ENCODE peak calls at places on chromosomes 4 and X, in eight cellular contexts. Y is MM.1S, G is GM12878, T is GM13977, L is AG10803, R is neural crest cell, J is endodermal cell, O is IMR-90. M is an unnamed sample.

GRCh38 chr4:4341861-4342650 is 44.8 kb upstream of the NSG1 start:
- DNase-seq in T (no peak), J (no peak), L (no peak), Y (no peak), O (no peak), G (no peak), R (no peak), M (no peak)

GRCh38 chr4:73615613-73616012 is 4.6 kb downstream of the RASSF6 start:
- DNase-seq in L (no peak), T (no peak), J (peak; percentile 89), G (no peak), R (no peak), Y (no peak), O (no peak), M (no peak)

GRCh38 chr4:10105920-10106319 is 10.7 kb downstream of the WDR1 start:
- DNase-seq in O (no peak), Y (no peak), L (no peak), G (no peak), T (no peak), R (no peak), J (no peak), M (no peak)

GRCh38 chrX:14923761-14924160 is 50.5 kb downstream of the MOSPD2 start:
- DNase-seq in G (no peak), R (no peak), L (no peak), Y (no peak), T (no peak), J (no peak), O (no peak), M (no peak)

GRCh38 chr4:152937535-152938236 is 1.6 kb downstream of the FHDC1 start:
- DNase-seq in J (peak; percentile 72), Y (peak; percentile 32), T (peak; percentile 61), G (no peak), L (peak; percentile 26), O (peak; percentile 21), R (peak; percentile 25), M (peak; percentile 50)

GRCh38 chr4:22237155-22237751 is 278.6 kb downstream of the ADGRA3 start:
- DNase-seq in R (peak; percentile 39), G (no peak), Y (peak; percentile 81), J (peak; percentile 93), L (no peak), T (no peak), O (peak; percentile 13), M (peak; percentile 84)

GRCh38 chrX:103309860-103310591 is 764 bp downstream of the BEX2 start:
- DNase-seq in G (no peak), J (peak; percentile 67), O (no peak), Y (no peak), R (no peak), T (no peak), L (no peak), M (no peak)

GRCh38 chrX:150768580-150769190 is 75.5 kb downstream of the MTMR1 start:
- DNase-seq in R (no peak), J (no peak), G (no peak), T (no peak), L (no peak), O (no peak), Y (no peak), M (no peak)

GRCh38 chr4:147704846-147705245 is 20.9 kb upstream of the PRMT9 start:
- DNase-seq in L (no peak), R (no peak), O (peak; percentile 31), G (no peak), Y (no peak), J (no peak), T (no peak), M (no peak)

GRCh38 chr4:156710571-156711195 is 260.9 kb downstream of the PDGFC start:
- DNase-seq in Y (no peak), L (peak; percentile 89), J (no peak), G (no peak), T (no peak), O (peak; percentile 44), R (no peak), M (no peak)

GRCh38 chrX:40054793-40055192 is 43.0 kb downstream of the BCOR start:
- DNase-seq in R (no peak), L (no peak), T (no peak), J (no peak), G (no peak), Y (no peak), O (peak; percentile 62), M (no peak)

GRCh38 chr4:94641702-94642560 is 115.8 kb upstream of the BMPR1B start:
- DNase-seq in L (peak; percentile 51), O (peak; percentile 78), R (no peak), G (no peak), Y (no peak), J (no peak), T (no peak), M (no peak)

GRCh38 chr4:122700178-122700725 is 32.3 kb upstream of the BBS12 start:
- DNase-seq in R (no peak), J (peak; percentile 60), G (no peak), L (no peak), O (peak; percentile 65), T (no peak), Y (no peak), M (peak; percentile 94)

GRCh38 chrX:64975491-64975890 is 759 bp downstream of the ZC4H2 start:
- DNase-seq in O (no peak), G (no peak), R (peak; percentile 29), J (peak; percentile 72), T (no peak), L (no peak), Y (peak; percentile 31), M (peak; percentile 26)

GRCh38 chrX:106698693-106699092 is 27.8 kb upstream of the RNF128 start:
- DNase-seq in R (no peak), G (no peak), O (peak; percentile 67), Y (no peak), L (peak; percentile 21), J (no peak), T (no peak), M (no peak)

GRCh38 chr4:39319678-39320077 is 46.5 kb downstream of the RFC1 start:
- DNase-seq in T (no peak), G (no peak), O (peak; percentile 90), R (no peak), L (peak; percentile 81), J (no peak), Y (no peak), M (no peak)
- TF ChIP-seq CTCF in T (no peak), G (no peak), O (no peak), R (no peak), L (no peak), J (no peak), Y (no peak), M (no peak)

DNA sequence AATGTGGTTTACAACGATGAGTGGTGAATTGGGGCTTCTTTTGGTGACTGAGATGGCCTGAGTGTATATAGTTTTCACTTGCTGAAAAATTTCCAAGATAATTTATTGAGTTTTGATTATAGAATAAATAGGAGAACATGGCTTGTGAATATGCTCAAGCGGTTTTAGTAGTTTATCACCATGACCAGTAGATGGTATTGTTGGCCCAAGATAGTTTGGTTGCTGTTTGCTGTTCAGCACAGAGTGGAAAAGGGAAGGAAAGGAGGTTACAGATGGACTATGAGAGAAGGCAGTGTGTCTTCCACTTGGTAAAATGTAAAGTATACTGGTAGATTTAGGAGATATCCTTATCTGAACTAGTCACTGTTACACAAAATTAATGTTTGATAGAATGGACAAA is 55.8 kb upstream of the POU4F2 start:
- DNase-seq in L (no peak), G (no peak), T (no peak), J (no peak), Y (no peak), O (no peak), R (no peak), M (no peak)
- TF ChIP-seq CTCF in L (no peak), G (no peak), T (no peak), J (peak; percentile 72), Y (no peak), O (no peak), R (peak; percentile 30), M (no peak)

GRCh38 chr4:19309365-19309764 is 942.3 kb upstream of the SLIT2 start:
- DNase-seq in G (no peak), J (no peak), L (peak; percentile 76), R (no peak), O (peak; percentile 74), Y (peak; percentile 81), T (no peak), M (no peak)
- TF ChIP-seq CTCF in G (no peak), J (peak; percentile 42), L (peak; percentile 72), R (no peak), O (peak; percentile 66), Y (peak; percentile 55), T (no peak), M (no peak)

GRCh38 chr4:112523008-112523440 is 7.0 kb upstream of the NEUROG2 start:
- DNase-seq in L (peak; percentile 33), G (no peak), Y (peak; percentile 85), J (peak; percentile 88), R (peak; percentile 46), O (peak; percentile 66), T (peak; percentile 72), M (peak; percentile 64)
- TF ChIP-seq CTCF in L (no peak), G (peak; percentile 45), Y (peak; percentile 51), J (no peak), R (peak; percentile 34), O (peak; percentile 36), T (peak; percentile 56), M (no peak)

GRCh38 chr4:11611868-11612267 is 183.2 kb upstream of the HS3ST1 start:
- DNase-seq in T (no peak), G (no peak), R (no peak), J (no peak), O (no peak), L (no peak), Y (no peak), M (no peak)
- TF ChIP-seq CTCF in T (no peak), G (no peak), R (no peak), J (no peak), O (no peak), L (no peak), Y (no peak), M (no peak)

DNA sequence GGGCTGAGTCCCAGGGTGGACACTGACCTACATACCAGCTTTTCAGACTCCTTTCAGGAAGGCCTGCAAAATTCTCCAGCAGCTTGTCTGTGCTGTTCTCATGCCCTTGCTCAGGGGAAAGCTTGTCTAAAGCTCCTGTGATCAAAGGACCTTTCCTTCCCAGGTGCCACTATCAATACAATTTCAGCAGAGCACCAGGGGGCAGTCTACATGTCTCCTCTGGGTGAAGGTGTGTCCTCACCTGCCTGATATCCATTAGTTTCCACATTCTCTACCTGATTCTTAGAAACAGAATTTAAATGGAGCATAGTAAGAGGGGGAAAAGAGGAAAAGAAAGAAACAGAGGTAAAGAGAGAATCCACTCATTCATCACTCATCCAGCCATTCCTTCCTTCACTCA is 114.2 kb downstream of the PPARGC1A start:
- DNase-seq in T (no peak), J (peak; percentile 65), L (no peak), G (no peak), Y (peak; percentile 24), R (no peak), O (no peak), M (no peak)
- TF ChIP-seq CTCF in T (no peak), J (peak; percentile 68), L (no peak), G (no peak), Y (no peak), R (no peak), O (no peak), M (no peak)